ENCODE peak calls at places on chromosome 1, in four cellular contexts. I, Y, L and R are unnamed samples.

GRCh38 chr1:234214129-234214910 is 158.9 kb upstream of the COA6 start:
- DNase-seq in I (no peak), Y (no peak), L (peak; percentile 87), R (no peak)

GRCh38 chr1:159054427-159054826 is 22.1 kb downstream of the AIM2 start:
- DNase-seq in I (no peak), Y (no peak), L (no peak), R (no peak)

GRCh38 chr1:88700383-88701013 is 16.4 kb downstream of the PKN2 start:
- DNase-seq in I (no peak), Y (no peak), L (no peak), R (no peak)

GRCh38 chr1:91751281-91751680 is 134.7 kb downstream of the TGFBR3 start:
- DNase-seq in I (no peak), Y (no peak), L (no peak), R (no peak)

GRCh38 chr1:27970401-27970800 is 10.6 kb downstream of the XKR8 start:
- DNase-seq in I (no peak), Y (no peak), L (no peak), R (no peak)

GRCh38 chr1:244865028-244865371 is 657 bp upstream of the HNRNPU start:
- DNase-seq in I (peak; percentile 26), Y (no peak), L (peak; percentile 38), R (peak; percentile 49)

GRCh38 chr1:207911983-207912760 is 1.2 kb upstream of the CD34 start:
- DNase-seq in I (no peak), Y (no peak), L (no peak), R (no peak)

GRCh38 chr1:58618303-58618702 is 41.3 kb upstream of the TACSTD2 start:
- DNase-seq in I (no peak), Y (no peak), L (no peak), R (no peak)

GRCh38 chr1:1240348-1240732 is 6.2 kb downstream of the C1QTNF12 start:
- DNase-seq in I (no peak), Y (no peak), L (no peak), R (no peak)

GRCh38 chr1:29196863-29197589 is 15.3 kb upstream of the SRSF4 start:
- DNase-seq in I (no peak), Y (no peak), L (no peak), R (no peak)

GRCh38 chr1:67019600-67020136 is 34.3 kb downstream of the SLC35D1 start:
- DNase-seq in I (no peak), Y (no peak), L (no peak), R (no peak)

GRCh38 chr1:53079251-53079650 is 17.2 kb downstream of the PODN start:
- DNase-seq in I (no peak), Y (no peak), L (no peak), R (no peak)

GRCh38 chr1:57285979-57286378 is 137.9 kb downstream of the DAB1 start:
- DNase-seq in I (no peak), Y (no peak), L (no peak), R (no peak)

GRCh38 chr1:228697209-228698016 is 37.9 kb upstream of the RHOU start:
- DNase-seq in I (no peak), Y (no peak), L (peak; percentile 37), R (peak; percentile 60)

GRCh38 chr1:237817277-237817676 is 73.4 kb downstream of the ZP4 start:
- DNase-seq in I (no peak), Y (no peak), L (no peak), R (no peak)

GRCh38 chr1:186102559-186103148 is 272.4 kb downstream of the TPR start:
- DNase-seq in I (no peak), Y (no peak), L (no peak), R (no peak)

GRCh38 chr1:162854245-162854860 is 6.6 kb downstream of the CCDC190 start:
- DNase-seq in I (peak; percentile 67), Y (no peak), L (peak; percentile 66), R (peak; percentile 59)

GRCh38 chr1:84141177-84142003 is 2.7 kb upstream of the PRKACB start:
- DNase-seq in I (no peak), Y (no peak), L (no peak), R (no peak)

GRCh38 chr1:13781228-13781627 is 81.2 kb downstream of the PRDM2 start:
- DNase-seq in I (no peak), Y (no peak), L (no peak), R (no peak)

GRCh38 chr1:64136749-64137568 is 66.5 kb upstream of the UBE2U start:
- DNase-seq in I (peak; percentile 28), Y (peak; percentile 31), L (peak; percentile 57), R (peak; percentile 56)

GRCh38 chr1:14113841-14114567 is 414.0 kb downstream of the PRDM2 start:
- DNase-seq in I (no peak), Y (no peak), L (peak; percentile 51), R (no peak)

GRCh38 chr1:185343306-185343705 is 26.3 kb upstream of the IVNS1ABP start:
- DNase-seq in I (no peak), Y (no peak), L (no peak), R (no peak)

GRCh38 chr1:45796946-45797345 is 6.5 kb upstream of the MAST2 start:
- DNase-seq in I (no peak), Y (no peak), L (no peak), R (no peak)

GRCh38 chr1:225866061-225866844 is 15.9 kb downstream of the TMEM63A start:
- DNase-seq in I (no peak), Y (no peak), L (no peak), R (no peak)

GRCh38 chr1:107251839-107252238 is 111.0 kb downstream of the NTNG1 start:
- DNase-seq in I (no peak), Y (no peak), L (no peak), R (no peak)

GRCh38 chr1:107247679-107248078 is 106.8 kb downstream of the NTNG1 start:
- DNase-seq in I (no peak), Y (no peak), L (no peak), R (no peak)

GRCh38 chr1:107251083-107251482 is 110.2 kb downstream of the NTNG1 start:
- DNase-seq in I (no peak), Y (no peak), L (no peak), R (no peak)

GRCh38 chr1:107252271-107252670 is 111.4 kb downstream of the NTNG1 start:
- DNase-seq in I (no peak), Y (no peak), L (no peak), R (no peak)

GRCh38 chr1:107250169-107250568 is 109.3 kb downstream of the NTNG1 start:
- DNase-seq in I (no peak), Y (peak; percentile 16), L (no peak), R (no peak)
- TF ChIP-seq PBX3 in I (no peak), Y (no peak), L (no peak), R (no peak)

DNA sequence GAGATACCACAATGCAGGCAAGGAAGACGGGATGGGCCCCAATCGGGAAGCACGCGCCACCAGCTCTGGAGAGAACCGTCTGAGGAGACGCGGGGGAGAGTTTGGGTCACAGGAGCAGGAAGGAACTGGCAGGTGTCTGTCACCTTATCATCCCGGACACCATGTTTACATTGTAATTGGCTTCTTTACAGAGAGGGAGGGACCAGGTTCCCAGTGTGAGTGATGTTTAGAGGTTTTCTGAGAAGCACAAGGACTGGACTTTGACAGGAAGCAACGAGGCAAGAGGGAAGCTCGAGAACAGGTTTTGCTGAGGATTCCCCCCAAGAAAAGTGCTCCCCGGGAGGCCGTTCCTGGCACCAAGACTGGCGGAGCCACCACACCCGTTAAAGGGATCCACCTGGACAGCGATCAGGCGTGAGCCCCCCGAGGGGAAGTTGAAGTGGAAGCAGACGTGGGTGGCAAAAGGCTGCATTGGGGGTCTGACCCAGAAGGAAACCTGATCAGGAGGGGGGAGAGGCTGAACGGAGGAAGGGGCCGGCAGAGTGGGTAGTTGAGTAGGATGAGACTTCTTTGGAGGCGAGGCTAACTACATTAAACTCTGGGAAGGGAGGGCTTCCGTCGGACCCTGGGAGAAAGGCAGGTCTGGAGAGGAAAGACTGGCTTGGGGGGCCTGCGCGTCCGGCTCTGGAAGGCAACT is 885 bp downstream of the EPS15 start:
- DNase-seq in I (peak; percentile 25), Y (peak; percentile 61), L (no peak), R (peak; percentile 73)
- TF ChIP-seq RFX5 in I (no peak), Y (no peak), L (no peak), R (no peak)

DNA sequence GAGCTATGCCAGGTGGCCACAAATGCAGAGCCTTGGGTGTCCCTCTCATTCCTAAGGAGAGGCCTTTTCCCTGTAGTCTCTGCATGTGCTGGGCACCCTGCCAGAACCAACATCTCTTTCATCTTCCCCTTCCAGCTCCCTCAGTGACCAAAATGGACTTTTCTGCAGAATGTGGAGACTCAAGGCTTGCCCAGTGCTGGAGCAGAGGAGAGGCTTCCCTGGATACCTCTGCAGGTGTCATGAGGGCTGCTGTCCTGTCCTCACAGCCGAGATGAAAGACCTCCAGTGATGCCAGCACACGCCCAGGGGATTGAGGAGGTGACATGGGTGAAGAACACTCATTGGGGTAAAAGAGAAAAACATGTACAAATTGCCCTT is 347.0 kb upstream of the AJAP1 start:
- DNase-seq in I (no peak), Y (no peak), L (no peak), R (no peak)
- TF ChIP-seq PBX3 in I (no peak), Y (no peak), L (no peak), R (no peak)

DNA sequence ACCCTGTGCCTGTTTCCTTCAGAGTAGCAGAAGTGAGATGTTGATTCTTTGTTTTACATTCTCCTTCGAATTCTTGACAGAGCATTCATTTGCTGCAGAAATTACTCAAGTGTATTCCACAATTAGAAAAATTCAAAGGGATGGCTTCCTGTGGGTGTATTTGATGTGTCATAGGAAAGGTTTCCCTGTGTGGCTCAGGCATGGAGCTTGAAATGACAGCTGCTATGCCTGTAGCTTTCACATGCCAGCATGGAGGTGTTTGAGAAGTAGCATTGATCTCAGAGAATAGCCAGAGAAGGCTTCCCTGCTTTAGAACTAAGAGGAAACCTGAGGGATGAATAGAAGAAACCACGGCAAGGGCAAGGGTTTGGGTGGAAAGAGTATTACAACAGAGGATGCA is 317.2 kb upstream of the DEPDC1 start:
- DNase-seq in I (no peak), Y (no peak), L (no peak), R (no peak)
- TF ChIP-seq RFX5 in I (no peak), Y (no peak), L (no peak), R (no peak)

GRCh38 chr1:50423670-50424000 is 392 bp upstream of the DMRTA2 start:
- DNase-seq in I (peak; percentile 58), Y (no peak), L (no peak), R (no peak)

GRCh38 chr1:50422675-50422945 is 633 bp downstream of the DMRTA2 start:
- DNase-seq in I (no peak), Y (no peak), L (no peak), R (no peak)

GRCh38 chr1:50421768-50422674 is 1.2 kb downstream of the DMRTA2 start:
- DNase-seq in I (no peak), Y (no peak), L (peak; percentile 31), R (no peak)

GRCh38 chr1:50424045-50424939 is 1.0 kb upstream of the DMRTA2 start:
- DNase-seq in I (no peak), Y (no peak), L (peak; percentile 54), R (no peak)

GRCh38 chr1:50422946-50423669 is at the start of gene DMRTA2:
- DNase-seq in I (peak; percentile 87), Y (no peak), L (peak; percentile 86), R (no peak)
- TF ChIP-seq PBX3 in I (no peak), Y (no peak), L (no peak), R (no peak)

GRCh38 chr1:118223426-118223825 is 38.4 kb upstream of the SPAG17 start:
- DNase-seq in I (no peak), Y (no peak), L (no peak), R (peak; percentile 1)
- TF ChIP-seq RFX5 in I (no peak), Y (no peak), L (no peak), R (no peak)